ENCODE peak calls at places on chromosome 5, in eight cellular contexts. L, X, H, V, K, A, I and O are unnamed samples.
A peak's percentile ranks its signal among the peaks of the same experiment; 100 is the strongest.

GRCh38 chr5:150642567-150642927 is 2.1 kb downstream of the SYNPO start:
- DNase-seq in X (no peak), K (peak; percentile 86), H (no peak), I (no peak), V (no peak), A (no peak), L (peak; percentile 49), O (peak; percentile 80)

GRCh38 chr5:67094476-67095300 is 101.9 kb downstream of the CD180 start:
- DNase-seq in L (no peak), X (no peak), V (no peak), A (peak; percentile 61), K (no peak), I (no peak), H (no peak), O (no peak)

GRCh38 chr5:107668933-107669542 is 1.7 kb downstream of the EFNA5 start:
- DNase-seq in X (no peak), V (no peak), L (no peak), I (no peak), A (peak; percentile 38), H (no peak), K (no peak), O (no peak)

GRCh38 chr5:31921852-31922305 is 252.2 kb downstream of the GOLPH3 start:
- DNase-seq in A (no peak), X (no peak), L (no peak), I (no peak), H (no peak), K (no peak), V (no peak), O (no peak)

GRCh38 chr5:96601811-96602244 is 60.3 kb upstream of the CAST start:
- DNase-seq in X (peak; percentile 74), V (no peak), H (peak; percentile 56), A (peak; percentile 40), I (peak; percentile 56), L (no peak), K (peak; percentile 85), O (peak; percentile 67)

GRCh38 chr5:1174122-1174936 is 27.1 kb upstream of the SLC6A19 start:
- DNase-seq in V (peak; percentile 6), I (peak; percentile 16), H (no peak), A (peak; percentile 75), L (no peak), X (peak; percentile 38), K (peak; percentile 75), O (peak; percentile 75)

GRCh38 chr5:114883675-114884074 is 286.0 kb downstream of the TRIM36 start:
- DNase-seq in I (no peak), L (no peak), X (no peak), K (no peak), V (no peak), A (no peak), H (no peak), O (no peak)

GRCh38 chr5:98064118-98064517 is 709.3 kb upstream of the RGMB start:
- DNase-seq in H (peak; percentile 41), V (no peak), L (no peak), I (no peak), X (no peak), A (no peak), K (no peak), O (no peak)

GRCh38 chr5:80686757-80687156 is 32.0 kb upstream of the DHFR start:
- DNase-seq in I (no peak), V (no peak), A (no peak), K (peak; percentile 32), H (no peak), L (no peak), X (peak; percentile 6), O (no peak)

GRCh38 chr5:169107316-169107715 is 193.6 kb downstream of the SLIT3 start:
- DNase-seq in L (no peak), V (no peak), K (no peak), A (no peak), X (no peak), I (no peak), H (no peak), O (no peak)

GRCh38 chr5:173339286-173339685 is 11.1 kb upstream of the STC2 start:
- DNase-seq in L (no peak), H (no peak), X (no peak), K (no peak), A (no peak), I (no peak), V (no peak), O (no peak)

GRCh38 chr5:179154991-179155955 is 95.1 kb downstream of the ZNF354C start:
- DNase-seq in H (no peak), A (peak; percentile 24), X (no peak), L (no peak), I (no peak), K (no peak), V (no peak), O (peak; percentile 6)

GRCh38 chr5:125401724-125402622 is 655.5 kb upstream of the ZNF608 start:
- DNase-seq in V (no peak), A (no peak), L (no peak), X (no peak), I (no peak), H (no peak), K (no peak), O (no peak)